ENCODE peak calls at places on chromosome 1, in five cellular contexts. Z is HAP-1; N is K562; K is CD8-positive, alpha-beta T cell; U is CD4-positive, alpha-beta T cell. Q is an unnamed sample.

GRCh38 chr1:208216062-208216461 is 28.1 kb downstream of the PLXNA2 start:
- DNase-seq in Z (no peak), N (no peak), K (no peak), U (no peak), Q (no peak)

GRCh38 chr1:53408013-53408754 is 51.0 kb upstream of the DMRTB1 start:
- DNase-seq in Z (no peak), N (no peak), K (peak; percentile 49), U (no peak), Q (no peak)

GRCh38 chr1:23984417-23985186 is 4.5 kb upstream of the SRSF10 start:
- DNase-seq in Z (no peak), N (no peak), K (no peak), U (no peak), Q (no peak)

GRCh38 chr1:46423574-46424240 is 29.6 kb downstream of the FAAH start:
- DNase-seq in Z (no peak), N (no peak), K (no peak), U (no peak), Q (no peak)

GRCh38 chr1:212752256-212752933 is 39.2 kb downstream of the NSL1 start:
- DNase-seq in Z (no peak), N (no peak), K (no peak), U (no peak), Q (no peak)

GRCh38 chr1:197948926-197949899 is 32.0 kb downstream of the LHX9 start:
- DNase-seq in Z (no peak), N (no peak), K (no peak), U (no peak), Q (no peak)

GRCh38 chr1:85200367-85200869 is 398 bp downstream of the SYDE2 start:
- DNase-seq in Z (peak; percentile 70), N (peak; percentile 56), K (no peak), U (peak; percentile 7), Q (no peak)

GRCh38 chr1:245772325-245772724 is 617.5 kb downstream of the KIF26B start:
- DNase-seq in Z (no peak), N (no peak), K (no peak), U (no peak), Q (no peak)

GRCh38 chr1:89723863-89724262 is 90.9 kb downstream of the LRRC8C start:
- DNase-seq in Z (no peak), N (no peak), K (no peak), U (no peak), Q (no peak)

GRCh38 chr1:218939095-218939494 is 234.6 kb upstream of the LYPLAL1 start:
- DNase-seq in Z (no peak), N (no peak), K (no peak), U (no peak), Q (no peak)

GRCh38 chr1:117631361-117631760 is 25.5 kb downstream of the TENT5C start:
- DNase-seq in Z (no peak), N (no peak), K (peak; percentile 13), U (no peak), Q (no peak)

GRCh38 chr1:53686371-53687267 is 52.3 kb downstream of the GLIS1 start:
- DNase-seq in Z (no peak), N (no peak), K (no peak), U (no peak), Q (no peak)

GRCh38 chr1:6011161-6011945 is 19.1 kb upstream of the NPHP4 start:
- DNase-seq in Z (no peak), N (no peak), K (no peak), U (no peak), Q (peak; percentile 70)

Q was measured in NCI-H2171 treated with DMSO at 0.1 percent for 48 hours.